ENCODE peak calls at places on chromosomes 1 and 21, in seven cellular contexts. One of them, this sample, is unnamed.

GRCh38 chr1:231187556-231187955 is 25.7 kb downstream of the TRIM67 start:
- DNase-seq in activated CD8-positive, alpha-beta T cell treated with anti-CD3 and anti-CD28 coated beads, Interleukin-2, amount 10 ng/mL, durations not matched to agents 7 days and 5 days: no peak
- DNase-seq in T-helper 2 cell: no peak
- DNase-seq in left ventricle myocardium superior: no peak
- DNase-seq in GM03348: no peak
- DNase-seq in Caki2: no peak
- DNase-seq in effector CD4-positive, alpha-beta T cell: no peak
- DNase-seq in this sample: no peak

GRCh38 chr21:45990741-45991605 is 9.4 kb downstream of the COL6A1 start:
- DNase-seq in GM03348: no peak
- DNase-seq in left ventricle myocardium superior: peak
- DNase-seq in effector CD4-positive, alpha-beta T cell: peak
- DNase-seq in T-helper 2 cell: no peak
- DNase-seq in Caki2: no peak
- DNase-seq in activated CD8-positive, alpha-beta T cell treated with anti-CD3 and anti-CD28 coated beads, Interleukin-2, amount 10 ng/mL, durations not matched to agents 7 days and 5 days: no peak
- DNase-seq in this sample: no peak

GRCh38 chr1:114466334-114467014 is 44.5 kb downstream of the TRIM33 start:
- DNase-seq in activated CD8-positive, alpha-beta T cell treated with anti-CD3 and anti-CD28 coated beads, Interleukin-2, amount 10 ng/mL, durations not matched to agents 7 days and 5 days: no peak
- DNase-seq in GM03348: no peak
- DNase-seq in effector CD4-positive, alpha-beta T cell: no peak
- DNase-seq in left ventricle myocardium superior: no peak
- DNase-seq in T-helper 2 cell: no peak
- DNase-seq in Caki2: no peak
- DNase-seq in this sample: no peak

GRCh38 chr1:96519851-96520281 is 201.7 kb upstream of the PTBP2 start:
- DNase-seq in activated CD8-positive, alpha-beta T cell treated with anti-CD3 and anti-CD28 coated beads, Interleukin-2, amount 10 ng/mL, durations not matched to agents 7 days and 5 days: no peak
- DNase-seq in T-helper 2 cell: no peak
- DNase-seq in effector CD4-positive, alpha-beta T cell: no peak
- DNase-seq in GM03348: no peak
- DNase-seq in left ventricle myocardium superior: no peak
- DNase-seq in Caki2: no peak
- DNase-seq in this sample: no peak

GRCh38 chr1:5447479-5448070 is 544.6 kb downstream of the NPHP4 start:
- DNase-seq in left ventricle myocardium superior: no peak
- DNase-seq in GM03348: no peak
- DNase-seq in T-helper 2 cell: no peak
- DNase-seq in Caki2: no peak
- DNase-seq in effector CD4-positive, alpha-beta T cell: no peak
- DNase-seq in activated CD8-positive, alpha-beta T cell treated with anti-CD3 and anti-CD28 coated beads, Interleukin-2, amount 10 ng/mL, durations not matched to agents 7 days and 5 days: no peak
- DNase-seq in this sample: no peak

GRCh38 chr1:99557556-99558256 is 88.2 kb upstream of the PALMD start:
- DNase-seq in Caki2: no peak
- DNase-seq in activated CD8-positive, alpha-beta T cell treated with anti-CD3 and anti-CD28 coated beads, Interleukin-2, amount 10 ng/mL, durations not matched to agents 7 days and 5 days: no peak
- DNase-seq in T-helper 2 cell: no peak
- DNase-seq in GM03348: peak
- DNase-seq in effector CD4-positive, alpha-beta T cell: no peak
- DNase-seq in left ventricle myocardium superior: no peak
- DNase-seq in this sample: peak

GRCh38 chr1:54289939-54290233 is 89.9 kb downstream of the MRPL37 start:
- DNase-seq in effector CD4-positive, alpha-beta T cell: no peak
- DNase-seq in GM03348: peak
- DNase-seq in Caki2: no peak
- DNase-seq in activated CD8-positive, alpha-beta T cell treated with anti-CD3 and anti-CD28 coated beads, Interleukin-2, amount 10 ng/mL, durations not matched to agents 7 days and 5 days: no peak
- DNase-seq in left ventricle myocardium superior: no peak
- DNase-seq in T-helper 2 cell: no peak
- DNase-seq in this sample: peak

GRCh38 chr1:114718661-114719423 is 2.3 kb upstream of the NRAS start:
- DNase-seq in activated CD8-positive, alpha-beta T cell treated with anti-CD3 and anti-CD28 coated beads, Interleukin-2, amount 10 ng/mL, durations not matched to agents 7 days and 5 days: no peak
- DNase-seq in GM03348: no peak
- DNase-seq in effector CD4-positive, alpha-beta T cell: no peak
- DNase-seq in T-helper 2 cell: no peak
- DNase-seq in Caki2: peak
- DNase-seq in left ventricle myocardium superior: no peak
- DNase-seq in this sample: peak

GRCh38 chr21:44880762-44881585 is 7.5 kb upstream of the PTTG1IP start:
- DNase-seq in left ventricle myocardium superior: peak
- DNase-seq in effector CD4-positive, alpha-beta T cell: no peak
- DNase-seq in activated CD8-positive, alpha-beta T cell treated with anti-CD3 and anti-CD28 coated beads, Interleukin-2, amount 10 ng/mL, durations not matched to agents 7 days and 5 days: no peak
- DNase-seq in GM03348: peak
- DNase-seq in Caki2: peak
- DNase-seq in T-helper 2 cell: no peak
- DNase-seq in this sample: peak

GRCh38 chr1:67339623-67340343 is 32.1 kb downstream of the IL12RB2 start:
- DNase-seq in left ventricle myocardium superior: no peak
- DNase-seq in activated CD8-positive, alpha-beta T cell treated with anti-CD3 and anti-CD28 coated beads, Interleukin-2, amount 10 ng/mL, durations not matched to agents 7 days and 5 days: peak
- DNase-seq in Caki2: peak
- DNase-seq in GM03348: peak
- DNase-seq in T-helper 2 cell: no peak
- DNase-seq in effector CD4-positive, alpha-beta T cell: no peak
- DNase-seq in this sample: peak

GRCh38 chr21:41219498-41220207 is 51.7 kb downstream of the BACE2 start:
- DNase-seq in left ventricle myocardium superior: no peak
- DNase-seq in Caki2: no peak
- DNase-seq in GM03348: no peak
- DNase-seq in T-helper 2 cell: no peak
- DNase-seq in effector CD4-positive, alpha-beta T cell: no peak
- DNase-seq in activated CD8-positive, alpha-beta T cell treated with anti-CD3 and anti-CD28 coated beads, Interleukin-2, amount 10 ng/mL, durations not matched to agents 7 days and 5 days: no peak
- DNase-seq in this sample: no peak

GRCh38 chr1:5744911-5745431 is 247.3 kb downstream of the NPHP4 start:
- DNase-seq in left ventricle myocardium superior: no peak
- DNase-seq in T-helper 2 cell: no peak
- DNase-seq in GM03348: no peak
- DNase-seq in Caki2: no peak
- DNase-seq in activated CD8-positive, alpha-beta T cell treated with anti-CD3 and anti-CD28 coated beads, Interleukin-2, amount 10 ng/mL, durations not matched to agents 7 days and 5 days: no peak
- DNase-seq in effector CD4-positive, alpha-beta T cell: no peak
- DNase-seq in this sample: no peak

GRCh38 chr21:37159053-37159776 is 86.2 kb downstream of the TTC3 start:
- DNase-seq in activated CD8-positive, alpha-beta T cell treated with anti-CD3 and anti-CD28 coated beads, Interleukin-2, amount 10 ng/mL, durations not matched to agents 7 days and 5 days: no peak
- DNase-seq in Caki2: no peak
- DNase-seq in T-helper 2 cell: no peak
- DNase-seq in GM03348: no peak
- DNase-seq in left ventricle myocardium superior: no peak
- DNase-seq in effector CD4-positive, alpha-beta T cell: no peak
- DNase-seq in this sample: no peak

This sample was measured in fibroblast of the aortic adventitia.